ENCODE peak calls at places on chromosomes 5 and 9, in eight cellular contexts. M is neuronal stem cell; C is choroid plexus epithelial cell; Z is EL; D is activated T-helper 9 cell treated with anti-CD3 and anti-CD28 coated beads, Interleukin-2, amount 50 U/mL, for 16 hours; L is activated CD4-positive, CD25-positive, alpha-beta regulatory T cell treated with anti-CD3 and anti-CD28 coated beads, Interleukin-2, amount 50 U/mL, for 72 hours; Y is ACHN; K is nephron progenitor cell. X is an unnamed sample.

GRCh38 chr9:125433461-125434001 is 171.9 kb downstream of the GAPVD1 start:
- DNase-seq in M (no peak), C (no peak), Z (no peak), D (no peak), L (no peak), Y (no peak), K (no peak), X (peak; percentile 10)

GRCh38 chr9:98625728-98626127 is 83.0 kb downstream of the GABBR2 start:
- DNase-seq in M (no peak), C (no peak), Z (no peak), D (no peak), L (no peak), Y (no peak), K (no peak), X (no peak)

GRCh38 chr9:30913331-30913730 is 1471.1 kb upstream of the ACO1 start:
- DNase-seq in M (peak; percentile 5), C (no peak), Z (no peak), D (no peak), L (no peak), Y (no peak), K (no peak), X (no peak)

GRCh38 chr5:166165600-166165999 is 2125.8 kb upstream of the WWC1 start:
- DNase-seq in M (peak; percentile 37), C (no peak), Z (no peak), D (no peak), L (no peak), Y (peak; percentile 1), K (peak; percentile 47), X (no peak)

GRCh38 chr5:139399501-139400121 is 4.3 kb downstream of the SPATA24 start:
- DNase-seq in M (no peak), C (no peak), Z (no peak), D (no peak), L (no peak), Y (no peak), K (no peak), X (no peak)

GRCh38 chr5:108258001-108258400 is 123.9 kb downstream of the FBXL17 start:
- DNase-seq in M (no peak), C (no peak), Z (peak; percentile 7), D (no peak), L (no peak), Y (no peak), K (no peak), X (peak; percentile 19)

GRCh38 chr9:109588415-109588814 is 90.3 kb upstream of the PTPN3 start:
- DNase-seq in M (no peak), C (no peak), Z (no peak), D (no peak), L (no peak), Y (no peak), K (no peak), X (no peak)

GRCh38 chr9:127128341-127129072 is 6.1 kb upstream of the ANGPTL2 start:
- DNase-seq in M (no peak), C (no peak), Z (peak; percentile 30), D (no peak), L (no peak), Y (no peak), K (no peak), X (peak; percentile 54)

GRCh38 chr5:175623086-175623485 is 34.8 kb upstream of the HRH2 start:
- DNase-seq in M (no peak), C (no peak), Z (no peak), D (no peak), L (no peak), Y (no peak), K (no peak), X (no peak)

GRCh38 chr5:115888027-115888426 is 46.3 kb downstream of the AP3S1 start:
- DNase-seq in M (no peak), C (peak; percentile 69), Z (peak; percentile 30), D (no peak), L (no peak), Y (peak; percentile 26), K (no peak), X (peak; percentile 68)